ENCODE peak calls at places on chromosomes 1 and 21, in nine cellular contexts. N, T, L, V, F, Y, O, K and X are unnamed samples.

GRCh38 chr1:157352216-157352615 is 200.1 kb downstream of the FCRL5 start:
- DNase-seq in L (no peak), N (no peak), O (no peak), T (no peak), K (no peak), V (no peak), Y (no peak), F (no peak), X (no peak)

GRCh38 chr1:61448017-61448383 is 276.9 kb downstream of the TM2D1 start:
- DNase-seq in V (no peak), Y (no peak), K (no peak), O (no peak), T (no peak), F (no peak), L (no peak), N (no peak), X (no peak)

GRCh38 chr1:222454782-222455181 is 93.1 kb downstream of the HHIPL2 start:
- DNase-seq in L (no peak), O (no peak), Y (peak), F (peak), N (no peak), T (no peak), V (no peak), K (peak), X (no peak)

GRCh38 chr1:197521118-197521739 is 253.2 kb downstream of the CRB1 start:
- DNase-seq in O (no peak), Y (no peak), K (no peak), F (peak), L (peak), N (no peak), V (no peak), T (peak), X (no peak)

GRCh38 chr1:3672971-3673361 is 20.6 kb downstream of the TP73 start:
- DNase-seq in T (no peak), N (no peak), Y (peak), F (no peak), V (no peak), K (no peak), L (no peak), O (no peak), X (no peak)

GRCh38 chr1:54666333-54666732 is 24.7 kb downstream of the MROH7 start:
- DNase-seq in O (no peak), K (no peak), V (no peak), T (no peak), L (no peak), Y (no peak), N (no peak), F (no peak), X (no peak)

GRCh38 chr21:45544449-45545235 is 2.4 kb upstream of the SLC19A1 start:
- DNase-seq in N (peak), Y (no peak), F (no peak), K (no peak), L (no peak), T (no peak), V (no peak), O (no peak), X (no peak)

GRCh38 chr1:184034761-184035379 is 2.7 kb downstream of the COLGALT2 start:
- DNase-seq in O (no peak), N (no peak), F (no peak), Y (no peak), T (no peak), L (no peak), K (no peak), V (no peak), X (no peak)

GRCh38 chr21:42365770-42366169 is 565 bp downstream of the TFF1 start:
- DNase-seq in K (no peak), L (no peak), F (no peak), T (no peak), O (no peak), V (no peak), Y (no peak), N (no peak), X (no peak)

GRCh38 chr1:154154534-154155181 is at the start of gene NUP210L:
- DNase-seq in L (peak), N (peak), T (peak), F (peak), K (no peak), O (peak), Y (peak), V (no peak), X (no peak)

GRCh38 chr1:65207317-65207716 is 59.3 kb downstream of the AK4 start:
- DNase-seq in V (no peak), F (no peak), O (no peak), Y (no peak), N (no peak), L (no peak), K (no peak), T (no peak), X (no peak)

GRCh38 chr1:209805875-209806760 is at the start of gene IRF6:
- DNase-seq in V (peak), T (peak), O (peak), N (peak), K (peak), L (peak), F (peak), Y (peak), X (peak)

GRCh38 chr1:234065794-234066447 is 161.4 kb downstream of the SLC35F3 start:
- DNase-seq in O (peak), V (peak), L (peak), N (peak), K (peak), F (peak), Y (peak), T (peak), X (peak)

GRCh38 chr1:36224537-36225297 is 474 bp downstream of the THRAP3 start:
- DNase-seq in T (peak), V (no peak), Y (no peak), K (peak), L (peak), F (peak), O (no peak), N (peak), X (peak)
- TF ChIP-seq CTCF in T (peak), V (no peak), Y (peak), K (peak), L (peak), F (peak), O (peak), N (peak), X (peak)

GRCh38 chr1:174136714-174137113 is 22.6 kb upstream of the RABGAP1L start:
- DNase-seq in N (no peak), T (no peak), V (no peak), Y (no peak), K (no peak), L (no peak), O (no peak), F (no peak), X (no peak)
- TF ChIP-seq CTCF in N (no peak), T (no peak), V (no peak), Y (no peak), K (no peak), L (no peak), O (no peak), F (no peak), X (no peak)

DNA sequence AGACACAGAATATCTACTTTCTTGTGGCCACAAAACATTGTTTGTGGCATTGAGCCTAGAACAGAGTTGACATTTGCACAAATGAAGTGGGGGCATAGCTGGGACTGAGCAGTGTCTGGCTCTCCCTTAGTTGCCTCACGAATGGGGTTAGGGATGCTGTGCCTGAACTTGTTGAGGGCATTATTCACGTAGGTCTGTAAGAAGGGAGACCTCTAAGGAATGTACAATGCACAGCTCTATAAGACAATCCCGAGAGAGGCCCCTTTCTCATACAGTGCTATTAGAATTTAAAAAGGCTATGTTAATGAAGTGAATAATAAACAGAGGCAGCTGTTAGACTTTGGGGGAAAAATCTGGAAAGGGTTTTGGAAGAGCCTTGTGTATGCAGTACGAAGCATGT is 118.4 kb upstream of the DEPDC1 start:
- DNase-seq in T (no peak), F (no peak), Y (no peak), K (no peak), O (no peak), V (no peak), N (no peak), L (no peak), X (no peak)
- TF ChIP-seq CTCF in T (no peak), F (no peak), Y (no peak), K (no peak), O (no peak), V (no peak), N (no peak), L (no peak), X (no peak)

DNA sequence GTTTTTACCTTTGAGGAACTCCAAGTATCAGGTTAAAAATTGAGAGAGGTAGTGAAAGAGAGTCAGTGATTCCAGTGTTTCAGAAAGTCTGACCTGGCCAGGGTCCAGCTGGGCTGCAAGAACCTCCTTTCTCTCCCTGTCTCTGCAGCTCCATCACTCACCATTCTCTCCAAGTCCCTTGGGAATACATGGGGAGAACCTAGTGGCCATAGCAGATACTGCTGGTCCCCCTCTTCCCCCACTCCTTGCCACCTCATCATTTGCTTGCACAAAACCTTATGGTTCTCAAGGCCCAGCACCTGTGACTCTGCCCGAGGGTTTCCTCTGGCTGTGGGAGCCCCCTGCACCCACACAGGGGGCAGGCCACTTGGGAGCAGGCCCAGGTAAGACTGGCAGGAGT is 279.5 kb downstream of the KIF26B start:
- DNase-seq in L (no peak), K (no peak), Y (no peak), O (no peak), V (no peak), F (no peak), N (no peak), T (no peak), X (peak)
- TF ChIP-seq CTCF in L (peak), K (no peak), Y (no peak), O (no peak), V (no peak), F (no peak), N (no peak), T (no peak), X (peak)

DNA sequence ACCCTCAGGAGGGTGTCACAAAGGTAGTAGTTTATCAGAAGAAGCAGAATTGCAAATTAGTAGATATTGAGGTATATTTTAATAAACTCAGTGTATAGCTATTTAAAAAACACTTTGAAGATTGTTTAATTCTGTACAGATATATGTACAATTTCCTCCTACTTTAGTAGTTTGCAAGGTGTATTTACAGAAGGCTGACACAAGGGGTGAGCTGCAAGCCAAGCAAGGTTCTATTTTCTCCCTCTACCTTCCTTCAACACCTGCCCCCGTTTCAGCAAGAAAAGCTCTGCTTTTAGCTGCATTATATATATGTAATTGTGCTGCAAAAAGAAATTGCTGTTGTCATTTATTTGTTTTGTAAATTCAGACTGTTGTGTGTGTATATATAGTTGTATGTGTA is 674.2 kb upstream of the PKN2 start:
- DNase-seq in V (no peak), K (no peak), F (no peak), Y (no peak), T (no peak), O (no peak), N (no peak), L (no peak), X (no peak)
- TF ChIP-seq CTCF in V (no peak), K (no peak), F (peak), Y (no peak), T (peak), O (no peak), N (no peak), L (peak), X (no peak)

GRCh38 chr1:230300322-230301301 is 125.5 kb downstream of the PGBD5 start:
- DNase-seq in Y (peak), N (peak), F (no peak), O (peak), T (no peak), L (no peak), K (no peak), V (no peak), X (no peak)

GRCh38 chr1:230301820-230302219 is 124.3 kb downstream of the PGBD5 start:
- DNase-seq in T (no peak), F (no peak), K (no peak), V (no peak), Y (peak), O (no peak), L (no peak), N (peak), X (no peak)

GRCh38 chr1:230303822-230304221 is 122.3 kb downstream of the PGBD5 start:
- DNase-seq in F (peak), Y (no peak), L (no peak), N (peak), K (peak), V (no peak), O (no peak), T (no peak), X (no peak)

GRCh38 chr1:230301322-230301721 is 124.8 kb downstream of the PGBD5 start:
- DNase-seq in L (no peak), N (peak), K (no peak), T (no peak), Y (peak), F (no peak), O (no peak), V (no peak), X (no peak)

GRCh38 chr1:230303069-230303468 is 123.1 kb downstream of the PGBD5 start:
- DNase-seq in T (no peak), L (no peak), N (no peak), K (no peak), F (no peak), O (no peak), V (no peak), Y (peak), X (no peak)
- TF ChIP-seq CTCF in T (no peak), L (peak), N (no peak), K (no peak), F (no peak), O (no peak), V (no peak), Y (no peak), X (no peak)

GRCh38 chr1:17696417-17697301 is 58.5 kb upstream of the ACTL8 start:
- DNase-seq in T (peak), F (peak), O (no peak), Y (no peak), K (peak), L (peak), N (no peak), V (no peak), X (peak)
- TF ChIP-seq CTCF in T (no peak), F (peak), O (peak), Y (no peak), K (peak), L (peak), N (peak), V (no peak), X (no peak)

GRCh38 chr1:166813508-166814223 is 25.6 kb upstream of the POGK start:
- DNase-seq in L (no peak), K (no peak), N (no peak), T (no peak), V (no peak), O (no peak), Y (no peak), F (no peak), X (no peak)
- TF ChIP-seq CTCF in L (no peak), K (no peak), N (no peak), T (peak), V (no peak), O (peak), Y (no peak), F (no peak), X (no peak)